ENCODE peak calls at places on chromosomes 11 and 22, in ten cellular contexts. One of them, this sample, is unnamed.

GRCh38 chr11:126111458-126112116 is 48.9 kb upstream of the CDON start:
- DNase-seq in activated naive CD4-positive, alpha-beta T cell: no peak
- DNase-seq in GM19239: no peak
- DNase-seq in stimulated activated CD4-positive, alpha-beta T cell treated with anti-CD3 and anti-CD28 coated beads, Interleukin-1b, Interleukin-23, amount 100 ng/mL, for 24 hours: no peak
- DNase-seq in DMS 273 treated with DMSO at 0.1 percent for 48 hours: no peak
- DNase-seq in CD4-positive, CD25-positive, alpha-beta regulatory T cell: no peak
- DNase-seq in CD8-positive, alpha-beta T cell: no peak
- DNase-seq in uterus: no peak
- DNase-seq in HFFc6: no peak
- DNase-seq in activated CD4-positive, alpha-beta T cell treated with anti-CD3 and anti-CD28 coated beads, Interleukin-2, amount 50 U/mL, for 24 hours: no peak
- DNase-seq in this sample: no peak

GRCh38 chr22:45094826-45095225 is 68.9 kb upstream of the NUP50 start:
- DNase-seq in DMS 273 treated with DMSO at 0.1 percent for 48 hours: no peak
- DNase-seq in stimulated activated CD4-positive, alpha-beta T cell treated with anti-CD3 and anti-CD28 coated beads, Interleukin-1b, Interleukin-23, amount 100 ng/mL, for 24 hours: no peak
- DNase-seq in GM19239: no peak
- DNase-seq in HFFc6: no peak
- DNase-seq in uterus: no peak
- DNase-seq in activated naive CD4-positive, alpha-beta T cell: no peak
- DNase-seq in activated CD4-positive, alpha-beta T cell treated with anti-CD3 and anti-CD28 coated beads, Interleukin-2, amount 50 U/mL, for 24 hours: no peak
- DNase-seq in CD4-positive, CD25-positive, alpha-beta regulatory T cell: no peak
- DNase-seq in CD8-positive, alpha-beta T cell: no peak
- DNase-seq in this sample: no peak

GRCh38 chr22:30694171-30694637 is 470 bp upstream of the OSBP2 start:
- DNase-seq in HFFc6: no peak
- DNase-seq in uterus: peak; percentile 48
- DNase-seq in DMS 273 treated with DMSO at 0.1 percent for 48 hours: peak; percentile 19
- DNase-seq in GM19239: peak; percentile 49
- DNase-seq in activated naive CD4-positive, alpha-beta T cell: no peak
- DNase-seq in stimulated activated CD4-positive, alpha-beta T cell treated with anti-CD3 and anti-CD28 coated beads, Interleukin-1b, Interleukin-23, amount 100 ng/mL, for 24 hours: peak; percentile 45
- DNase-seq in CD8-positive, alpha-beta T cell: peak; percentile 59
- DNase-seq in CD4-positive, CD25-positive, alpha-beta regulatory T cell: peak; percentile 40
- DNase-seq in activated CD4-positive, alpha-beta T cell treated with anti-CD3 and anti-CD28 coated beads, Interleukin-2, amount 50 U/mL, for 24 hours: peak; percentile 22
- DNase-seq in this sample: peak; percentile 70

GRCh38 chr22:24460418-24461089 is 33.2 kb downstream of the ADORA2A start:
- DNase-seq in CD8-positive, alpha-beta T cell: no peak
- DNase-seq in activated naive CD4-positive, alpha-beta T cell: no peak
- DNase-seq in stimulated activated CD4-positive, alpha-beta T cell treated with anti-CD3 and anti-CD28 coated beads, Interleukin-1b, Interleukin-23, amount 100 ng/mL, for 24 hours: no peak
- DNase-seq in CD4-positive, CD25-positive, alpha-beta regulatory T cell: no peak
- DNase-seq in DMS 273 treated with DMSO at 0.1 percent for 48 hours: no peak
- DNase-seq in uterus: no peak
- DNase-seq in activated CD4-positive, alpha-beta T cell treated with anti-CD3 and anti-CD28 coated beads, Interleukin-2, amount 50 U/mL, for 24 hours: no peak
- DNase-seq in GM19239: peak; percentile 30
- DNase-seq in HFFc6: no peak
- DNase-seq in this sample: no peak

GRCh38 chr22:46965552-46966494 is 203.4 kb downstream of the TBC1D22A start:
- DNase-seq in uterus: no peak
- DNase-seq in HFFc6: no peak
- DNase-seq in stimulated activated CD4-positive, alpha-beta T cell treated with anti-CD3 and anti-CD28 coated beads, Interleukin-1b, Interleukin-23, amount 100 ng/mL, for 24 hours: no peak
- DNase-seq in GM19239: no peak
- DNase-seq in activated naive CD4-positive, alpha-beta T cell: no peak
- DNase-seq in DMS 273 treated with DMSO at 0.1 percent for 48 hours: no peak
- DNase-seq in CD8-positive, alpha-beta T cell: no peak
- DNase-seq in activated CD4-positive, alpha-beta T cell treated with anti-CD3 and anti-CD28 coated beads, Interleukin-2, amount 50 U/mL, for 24 hours: no peak
- DNase-seq in CD4-positive, CD25-positive, alpha-beta regulatory T cell: no peak
- DNase-seq in this sample: no peak

GRCh38 chr11:1669546-1670218 is 27.3 kb upstream of the KRTAP5-6 start:
- DNase-seq in DMS 273 treated with DMSO at 0.1 percent for 48 hours: no peak
- DNase-seq in CD4-positive, CD25-positive, alpha-beta regulatory T cell: no peak
- DNase-seq in uterus: no peak
- DNase-seq in activated CD4-positive, alpha-beta T cell treated with anti-CD3 and anti-CD28 coated beads, Interleukin-2, amount 50 U/mL, for 24 hours: no peak
- DNase-seq in activated naive CD4-positive, alpha-beta T cell: no peak
- DNase-seq in GM19239: no peak
- DNase-seq in HFFc6: no peak
- DNase-seq in stimulated activated CD4-positive, alpha-beta T cell treated with anti-CD3 and anti-CD28 coated beads, Interleukin-1b, Interleukin-23, amount 100 ng/mL, for 24 hours: no peak
- DNase-seq in CD8-positive, alpha-beta T cell: no peak
- DNase-seq in this sample: no peak

GRCh38 chr11:3164540-3165151 is 464 bp downstream of the OSBPL5 start:
- DNase-seq in stimulated activated CD4-positive, alpha-beta T cell treated with anti-CD3 and anti-CD28 coated beads, Interleukin-1b, Interleukin-23, amount 100 ng/mL, for 24 hours: no peak
- DNase-seq in uterus: no peak
- DNase-seq in activated naive CD4-positive, alpha-beta T cell: no peak
- DNase-seq in GM19239: no peak
- DNase-seq in HFFc6: no peak
- DNase-seq in DMS 273 treated with DMSO at 0.1 percent for 48 hours: no peak
- DNase-seq in CD8-positive, alpha-beta T cell: no peak
- DNase-seq in activated CD4-positive, alpha-beta T cell treated with anti-CD3 and anti-CD28 coated beads, Interleukin-2, amount 50 U/mL, for 24 hours: no peak
- DNase-seq in CD4-positive, CD25-positive, alpha-beta regulatory T cell: no peak
- DNase-seq in this sample: no peak

GRCh38 chr22:36379593-36380361 is 8.0 kb downstream of the MYH9 start:
- DNase-seq in activated CD4-positive, alpha-beta T cell treated with anti-CD3 and anti-CD28 coated beads, Interleukin-2, amount 50 U/mL, for 24 hours: no peak
- DNase-seq in CD8-positive, alpha-beta T cell: peak; percentile 74
- DNase-seq in uterus: no peak
- DNase-seq in HFFc6: no peak
- DNase-seq in DMS 273 treated with DMSO at 0.1 percent for 48 hours: no peak
- DNase-seq in GM19239: no peak
- DNase-seq in CD4-positive, CD25-positive, alpha-beta regulatory T cell: peak; percentile 56
- DNase-seq in stimulated activated CD4-positive, alpha-beta T cell treated with anti-CD3 and anti-CD28 coated beads, Interleukin-1b, Interleukin-23, amount 100 ng/mL, for 24 hours: no peak
- DNase-seq in activated naive CD4-positive, alpha-beta T cell: no peak
- DNase-seq in this sample: no peak

GRCh38 chr22:38080847-38081635 is 2.9 kb downstream of the SLC16A8 start:
- DNase-seq in activated CD4-positive, alpha-beta T cell treated with anti-CD3 and anti-CD28 coated beads, Interleukin-2, amount 50 U/mL, for 24 hours: no peak
- DNase-seq in HFFc6: no peak
- DNase-seq in CD8-positive, alpha-beta T cell: no peak
- DNase-seq in activated naive CD4-positive, alpha-beta T cell: no peak
- DNase-seq in CD4-positive, CD25-positive, alpha-beta regulatory T cell: no peak
- DNase-seq in DMS 273 treated with DMSO at 0.1 percent for 48 hours: no peak
- DNase-seq in stimulated activated CD4-positive, alpha-beta T cell treated with anti-CD3 and anti-CD28 coated beads, Interleukin-1b, Interleukin-23, amount 100 ng/mL, for 24 hours: no peak
- DNase-seq in GM19239: no peak
- DNase-seq in uterus: no peak
- DNase-seq in this sample: no peak

GRCh38 chr11:69055598-69056516 is 7.1 kb downstream of the TPCN2 start:
- DNase-seq in DMS 273 treated with DMSO at 0.1 percent for 48 hours: no peak
- DNase-seq in activated naive CD4-positive, alpha-beta T cell: no peak
- DNase-seq in stimulated activated CD4-positive, alpha-beta T cell treated with anti-CD3 and anti-CD28 coated beads, Interleukin-1b, Interleukin-23, amount 100 ng/mL, for 24 hours: no peak
- DNase-seq in activated CD4-positive, alpha-beta T cell treated with anti-CD3 and anti-CD28 coated beads, Interleukin-2, amount 50 U/mL, for 24 hours: no peak
- DNase-seq in uterus: no peak
- DNase-seq in HFFc6: no peak
- DNase-seq in GM19239: peak; percentile 88
- DNase-seq in CD8-positive, alpha-beta T cell: peak; percentile 24
- DNase-seq in CD4-positive, CD25-positive, alpha-beta regulatory T cell: no peak
- DNase-seq in this sample: no peak

GRCh38 chr11:125211191-125211953 is 46.8 kb downstream of the PKNOX2 start:
- DNase-seq in HFFc6: no peak
- DNase-seq in DMS 273 treated with DMSO at 0.1 percent for 48 hours: no peak
- DNase-seq in activated CD4-positive, alpha-beta T cell treated with anti-CD3 and anti-CD28 coated beads, Interleukin-2, amount 50 U/mL, for 24 hours: no peak
- DNase-seq in uterus: no peak
- DNase-seq in CD8-positive, alpha-beta T cell: no peak
- DNase-seq in CD4-positive, CD25-positive, alpha-beta regulatory T cell: no peak
- DNase-seq in stimulated activated CD4-positive, alpha-beta T cell treated with anti-CD3 and anti-CD28 coated beads, Interleukin-1b, Interleukin-23, amount 100 ng/mL, for 24 hours: no peak
- DNase-seq in GM19239: no peak
- DNase-seq in activated naive CD4-positive, alpha-beta T cell: no peak
- DNase-seq in this sample: no peak

GRCh38 chr11:28107726-28108618 is at the start of the genes KIF18A and METTL15:
- DNase-seq in stimulated activated CD4-positive, alpha-beta T cell treated with anti-CD3 and anti-CD28 coated beads, Interleukin-1b, Interleukin-23, amount 100 ng/mL, for 24 hours: peak; percentile 96
- DNase-seq in activated CD4-positive, alpha-beta T cell treated with anti-CD3 and anti-CD28 coated beads, Interleukin-2, amount 50 U/mL, for 24 hours: peak; percentile 95
- DNase-seq in activated naive CD4-positive, alpha-beta T cell: peak; percentile 92
- DNase-seq in uterus: peak; percentile 99
- DNase-seq in GM19239: peak; percentile 40
- DNase-seq in CD8-positive, alpha-beta T cell: peak; percentile 99
- DNase-seq in HFFc6: peak; percentile 99
- DNase-seq in DMS 273 treated with DMSO at 0.1 percent for 48 hours: peak; percentile 92
- DNase-seq in CD4-positive, CD25-positive, alpha-beta regulatory T cell: peak; percentile 98
- DNase-seq in this sample: peak; percentile 100

GRCh38 chr22:50574383-50574755 is 3.9 kb downstream of the CPT1B start:
- DNase-seq in uterus: no peak
- DNase-seq in DMS 273 treated with DMSO at 0.1 percent for 48 hours: no peak
- DNase-seq in stimulated activated CD4-positive, alpha-beta T cell treated with anti-CD3 and anti-CD28 coated beads, Interleukin-1b, Interleukin-23, amount 100 ng/mL, for 24 hours: no peak
- DNase-seq in GM19239: no peak
- DNase-seq in activated naive CD4-positive, alpha-beta T cell: no peak
- DNase-seq in HFFc6: no peak
- DNase-seq in CD4-positive, CD25-positive, alpha-beta regulatory T cell: no peak
- DNase-seq in activated CD4-positive, alpha-beta T cell treated with anti-CD3 and anti-CD28 coated beads, Interleukin-2, amount 50 U/mL, for 24 hours: no peak
- DNase-seq in CD8-positive, alpha-beta T cell: no peak
- DNase-seq in this sample: no peak

GRCh38 chr11:36447514-36447913 is 62.6 kb downstream of the TRAF6 start:
- DNase-seq in GM19239: no peak
- DNase-seq in HFFc6: no peak
- DNase-seq in CD8-positive, alpha-beta T cell: no peak
- DNase-seq in DMS 273 treated with DMSO at 0.1 percent for 48 hours: no peak
- DNase-seq in stimulated activated CD4-positive, alpha-beta T cell treated with anti-CD3 and anti-CD28 coated beads, Interleukin-1b, Interleukin-23, amount 100 ng/mL, for 24 hours: no peak
- DNase-seq in CD4-positive, CD25-positive, alpha-beta regulatory T cell: no peak
- DNase-seq in uterus: no peak
- DNase-seq in activated CD4-positive, alpha-beta T cell treated with anti-CD3 and anti-CD28 coated beads, Interleukin-2, amount 50 U/mL, for 24 hours: no peak
- DNase-seq in activated naive CD4-positive, alpha-beta T cell: no peak
- DNase-seq in this sample: no peak

GRCh38 chr11:2790581-2790925 is 90.8 kb upstream of the KCNQ1OT1 start:
- DNase-seq in stimulated activated CD4-positive, alpha-beta T cell treated with anti-CD3 and anti-CD28 coated beads, Interleukin-1b, Interleukin-23, amount 100 ng/mL, for 24 hours: no peak
- DNase-seq in CD4-positive, CD25-positive, alpha-beta regulatory T cell: peak; percentile 0
- DNase-seq in GM19239: no peak
- DNase-seq in activated CD4-positive, alpha-beta T cell treated with anti-CD3 and anti-CD28 coated beads, Interleukin-2, amount 50 U/mL, for 24 hours: no peak
- DNase-seq in uterus: peak; percentile 9
- DNase-seq in CD8-positive, alpha-beta T cell: no peak
- DNase-seq in activated naive CD4-positive, alpha-beta T cell: no peak
- DNase-seq in DMS 273 treated with DMSO at 0.1 percent for 48 hours: no peak
- DNase-seq in HFFc6: no peak
- DNase-seq in this sample: peak; percentile 29

GRCh38 chr11:65491614-65492386 is 7.0 kb upstream of the MALAT1 start:
- DNase-seq in activated CD4-positive, alpha-beta T cell treated with anti-CD3 and anti-CD28 coated beads, Interleukin-2, amount 50 U/mL, for 24 hours: no peak
- DNase-seq in CD4-positive, CD25-positive, alpha-beta regulatory T cell: no peak
- DNase-seq in uterus: peak; percentile 87
- DNase-seq in HFFc6: peak; percentile 98
- DNase-seq in DMS 273 treated with DMSO at 0.1 percent for 48 hours: no peak
- DNase-seq in activated naive CD4-positive, alpha-beta T cell: no peak
- DNase-seq in GM19239: no peak
- DNase-seq in CD8-positive, alpha-beta T cell: no peak
- DNase-seq in stimulated activated CD4-positive, alpha-beta T cell treated with anti-CD3 and anti-CD28 coated beads, Interleukin-1b, Interleukin-23, amount 100 ng/mL, for 24 hours: no peak
- DNase-seq in this sample: no peak

GRCh38 chr11:32752001-32752400 is 42.5 kb downstream of the CCDC73 start:
- DNase-seq in activated CD4-positive, alpha-beta T cell treated with anti-CD3 and anti-CD28 coated beads, Interleukin-2, amount 50 U/mL, for 24 hours: no peak
- DNase-seq in CD4-positive, CD25-positive, alpha-beta regulatory T cell: no peak
- DNase-seq in uterus: no peak
- DNase-seq in DMS 273 treated with DMSO at 0.1 percent for 48 hours: no peak
- DNase-seq in stimulated activated CD4-positive, alpha-beta T cell treated with anti-CD3 and anti-CD28 coated beads, Interleukin-1b, Interleukin-23, amount 100 ng/mL, for 24 hours: no peak
- DNase-seq in CD8-positive, alpha-beta T cell: no peak
- DNase-seq in GM19239: no peak
- DNase-seq in activated naive CD4-positive, alpha-beta T cell: no peak
- DNase-seq in HFFc6: no peak
- DNase-seq in this sample: no peak

GRCh38 chr11:73428227-73428626 is 52.0 kb downstream of the RELT start:
- DNase-seq in DMS 273 treated with DMSO at 0.1 percent for 48 hours: no peak
- DNase-seq in CD4-positive, CD25-positive, alpha-beta regulatory T cell: no peak
- DNase-seq in HFFc6: no peak
- DNase-seq in GM19239: no peak
- DNase-seq in activated CD4-positive, alpha-beta T cell treated with anti-CD3 and anti-CD28 coated beads, Interleukin-2, amount 50 U/mL, for 24 hours: no peak
- DNase-seq in CD8-positive, alpha-beta T cell: no peak
- DNase-seq in activated naive CD4-positive, alpha-beta T cell: no peak
- DNase-seq in uterus: no peak
- DNase-seq in stimulated activated CD4-positive, alpha-beta T cell treated with anti-CD3 and anti-CD28 coated beads, Interleukin-1b, Interleukin-23, amount 100 ng/mL, for 24 hours: no peak
- DNase-seq in this sample: no peak

GRCh38 chr11:96256604-96257003 is 86.4 kb downstream of the MAML2 start:
- DNase-seq in activated naive CD4-positive, alpha-beta T cell: no peak
- DNase-seq in uterus: no peak
- DNase-seq in GM19239: no peak
- DNase-seq in CD8-positive, alpha-beta T cell: no peak
- DNase-seq in DMS 273 treated with DMSO at 0.1 percent for 48 hours: no peak
- DNase-seq in activated CD4-positive, alpha-beta T cell treated with anti-CD3 and anti-CD28 coated beads, Interleukin-2, amount 50 U/mL, for 24 hours: no peak
- DNase-seq in HFFc6: no peak
- DNase-seq in CD4-positive, CD25-positive, alpha-beta regulatory T cell: no peak
- DNase-seq in stimulated activated CD4-positive, alpha-beta T cell treated with anti-CD3 and anti-CD28 coated beads, Interleukin-1b, Interleukin-23, amount 100 ng/mL, for 24 hours: no peak
- DNase-seq in this sample: no peak

GRCh38 chr11:47160753-47161133 is 15.9 kb downstream of the ARFGAP2 start:
- DNase-seq in CD4-positive, CD25-positive, alpha-beta regulatory T cell: no peak
- DNase-seq in stimulated activated CD4-positive, alpha-beta T cell treated with anti-CD3 and anti-CD28 coated beads, Interleukin-1b, Interleukin-23, amount 100 ng/mL, for 24 hours: no peak
- DNase-seq in activated CD4-positive, alpha-beta T cell treated with anti-CD3 and anti-CD28 coated beads, Interleukin-2, amount 50 U/mL, for 24 hours: no peak
- DNase-seq in GM19239: no peak
- DNase-seq in uterus: no peak
- DNase-seq in HFFc6: no peak
- DNase-seq in activated naive CD4-positive, alpha-beta T cell: no peak
- DNase-seq in DMS 273 treated with DMSO at 0.1 percent for 48 hours: no peak
- DNase-seq in CD8-positive, alpha-beta T cell: no peak
- DNase-seq in this sample: no peak

GRCh38 chr22:19525666-19526065 is 1.5 kb upstream of the CLDN5 start:
- DNase-seq in uterus: no peak
- DNase-seq in HFFc6: no peak
- DNase-seq in stimulated activated CD4-positive, alpha-beta T cell treated with anti-CD3 and anti-CD28 coated beads, Interleukin-1b, Interleukin-23, amount 100 ng/mL, for 24 hours: no peak
- DNase-seq in CD4-positive, CD25-positive, alpha-beta regulatory T cell: no peak
- DNase-seq in activated naive CD4-positive, alpha-beta T cell: no peak
- DNase-seq in CD8-positive, alpha-beta T cell: no peak
- DNase-seq in DMS 273 treated with DMSO at 0.1 percent for 48 hours: no peak
- DNase-seq in GM19239: no peak
- DNase-seq in activated CD4-positive, alpha-beta T cell treated with anti-CD3 and anti-CD28 coated beads, Interleukin-2, amount 50 U/mL, for 24 hours: no peak
- DNase-seq in this sample: no peak

GRCh38 chr11:20671856-20672546 is 2.6 kb downstream of the NELL1 start:
- DNase-seq in CD4-positive, CD25-positive, alpha-beta regulatory T cell: no peak
- DNase-seq in HFFc6: peak; percentile 2
- DNase-seq in CD8-positive, alpha-beta T cell: no peak
- DNase-seq in stimulated activated CD4-positive, alpha-beta T cell treated with anti-CD3 and anti-CD28 coated beads, Interleukin-1b, Interleukin-23, amount 100 ng/mL, for 24 hours: no peak
- DNase-seq in GM19239: no peak
- DNase-seq in uterus: no peak
- DNase-seq in activated naive CD4-positive, alpha-beta T cell: no peak
- DNase-seq in DMS 273 treated with DMSO at 0.1 percent for 48 hours: peak; percentile 22
- DNase-seq in activated CD4-positive, alpha-beta T cell treated with anti-CD3 and anti-CD28 coated beads, Interleukin-2, amount 50 U/mL, for 24 hours: no peak
- DNase-seq in this sample: no peak

GRCh38 chr22:27218012-27218483 is 560.7 kb downstream of the MIAT start:
- DNase-seq in CD4-positive, CD25-positive, alpha-beta regulatory T cell: no peak
- DNase-seq in activated CD4-positive, alpha-beta T cell treated with anti-CD3 and anti-CD28 coated beads, Interleukin-2, amount 50 U/mL, for 24 hours: no peak
- DNase-seq in CD8-positive, alpha-beta T cell: no peak
- DNase-seq in activated naive CD4-positive, alpha-beta T cell: no peak
- DNase-seq in HFFc6: no peak
- DNase-seq in uterus: no peak
- DNase-seq in DMS 273 treated with DMSO at 0.1 percent for 48 hours: no peak
- DNase-seq in GM19239: no peak
- DNase-seq in stimulated activated CD4-positive, alpha-beta T cell treated with anti-CD3 and anti-CD28 coated beads, Interleukin-1b, Interleukin-23, amount 100 ng/mL, for 24 hours: no peak
- DNase-seq in this sample: no peak

GRCh38 chr11:5226732-5227327 is at the start of gene HBB:
- DNase-seq in activated CD4-positive, alpha-beta T cell treated with anti-CD3 and anti-CD28 coated beads, Interleukin-2, amount 50 U/mL, for 24 hours: no peak
- DNase-seq in GM19239: no peak
- DNase-seq in uterus: no peak
- DNase-seq in HFFc6: no peak
- DNase-seq in CD8-positive, alpha-beta T cell: no peak
- DNase-seq in CD4-positive, CD25-positive, alpha-beta regulatory T cell: no peak
- DNase-seq in DMS 273 treated with DMSO at 0.1 percent for 48 hours: peak; percentile 84
- DNase-seq in stimulated activated CD4-positive, alpha-beta T cell treated with anti-CD3 and anti-CD28 coated beads, Interleukin-1b, Interleukin-23, amount 100 ng/mL, for 24 hours: no peak
- DNase-seq in activated naive CD4-positive, alpha-beta T cell: no peak
- DNase-seq in this sample: no peak

GRCh38 chr11:68763181-68763721 is 11.9 kb upstream of the TESMIN start:
- DNase-seq in stimulated activated CD4-positive, alpha-beta T cell treated with anti-CD3 and anti-CD28 coated beads, Interleukin-1b, Interleukin-23, amount 100 ng/mL, for 24 hours: no peak
- DNase-seq in uterus: no peak
- DNase-seq in CD8-positive, alpha-beta T cell: no peak
- DNase-seq in CD4-positive, CD25-positive, alpha-beta regulatory T cell: no peak
- DNase-seq in DMS 273 treated with DMSO at 0.1 percent for 48 hours: no peak
- DNase-seq in activated CD4-positive, alpha-beta T cell treated with anti-CD3 and anti-CD28 coated beads, Interleukin-2, amount 50 U/mL, for 24 hours: no peak
- DNase-seq in GM19239: no peak
- DNase-seq in HFFc6: peak; percentile 17
- DNase-seq in activated naive CD4-positive, alpha-beta T cell: no peak
- DNase-seq in this sample: peak; percentile 49

GRCh38 chr11:24321229-24321628 is 175.6 kb upstream of the LUZP2 start:
- DNase-seq in activated CD4-positive, alpha-beta T cell treated with anti-CD3 and anti-CD28 coated beads, Interleukin-2, amount 50 U/mL, for 24 hours: no peak
- DNase-seq in CD4-positive, CD25-positive, alpha-beta regulatory T cell: no peak
- DNase-seq in stimulated activated CD4-positive, alpha-beta T cell treated with anti-CD3 and anti-CD28 coated beads, Interleukin-1b, Interleukin-23, amount 100 ng/mL, for 24 hours: no peak
- DNase-seq in DMS 273 treated with DMSO at 0.1 percent for 48 hours: no peak
- DNase-seq in activated naive CD4-positive, alpha-beta T cell: no peak
- DNase-seq in CD8-positive, alpha-beta T cell: no peak
- DNase-seq in GM19239: no peak
- DNase-seq in uterus: no peak
- DNase-seq in HFFc6: no peak
- DNase-seq in this sample: no peak

GRCh38 chr11:116930177-116930576 is 92.8 kb upstream of the APOA1 start:
- DNase-seq in HFFc6: no peak
- DNase-seq in activated naive CD4-positive, alpha-beta T cell: no peak
- DNase-seq in uterus: no peak
- DNase-seq in stimulated activated CD4-positive, alpha-beta T cell treated with anti-CD3 and anti-CD28 coated beads, Interleukin-1b, Interleukin-23, amount 100 ng/mL, for 24 hours: no peak
- DNase-seq in activated CD4-positive, alpha-beta T cell treated with anti-CD3 and anti-CD28 coated beads, Interleukin-2, amount 50 U/mL, for 24 hours: no peak
- DNase-seq in DMS 273 treated with DMSO at 0.1 percent for 48 hours: no peak
- DNase-seq in GM19239: no peak
- DNase-seq in CD8-positive, alpha-beta T cell: peak; percentile 57
- DNase-seq in CD4-positive, CD25-positive, alpha-beta regulatory T cell: no peak
- DNase-seq in this sample: no peak

GRCh38 chr11:131530411-131530810 is 160.0 kb downstream of the NTM start:
- DNase-seq in uterus: no peak
- DNase-seq in HFFc6: no peak
- DNase-seq in activated CD4-positive, alpha-beta T cell treated with anti-CD3 and anti-CD28 coated beads, Interleukin-2, amount 50 U/mL, for 24 hours: no peak
- DNase-seq in CD8-positive, alpha-beta T cell: no peak
- DNase-seq in activated naive CD4-positive, alpha-beta T cell: no peak
- DNase-seq in GM19239: no peak
- DNase-seq in CD4-positive, CD25-positive, alpha-beta regulatory T cell: no peak
- DNase-seq in DMS 273 treated with DMSO at 0.1 percent for 48 hours: no peak
- DNase-seq in stimulated activated CD4-positive, alpha-beta T cell treated with anti-CD3 and anti-CD28 coated beads, Interleukin-1b, Interleukin-23, amount 100 ng/mL, for 24 hours: no peak
- DNase-seq in this sample: no peak